ENCODE peak calls at places on chromosome 6, in seven cellular contexts. J, G, Q, P, O, U and F are unnamed samples.
A peak's percentile ranks its signal among the peaks of the same experiment; 100 is the strongest.

GRCh38 chr6:19399406-19399805 is 437.8 kb upstream of the ID4 start:
- DNase-seq in J (peak; percentile 22), G (no peak), Q (no peak), P (no peak), O (no peak), U (no peak), F (no peak)

GRCh38 chr6:73349311-73349710 is 4.8 kb downstream of the DPPA5 start:
- DNase-seq in J (no peak), G (no peak), Q (peak; percentile 78), P (no peak), O (peak; percentile 60), U (no peak), F (no peak)

GRCh38 chr6:55601120-55601519 is 22.1 kb upstream of the HMGCLL1 start:
- DNase-seq in J (no peak), G (no peak), Q (no peak), P (no peak), O (peak; percentile 16), U (peak; percentile 32), F (no peak)

GRCh38 chr6:11606287-11606686 is 68.7 kb downstream of the TMEM170B start:
- DNase-seq in J (no peak), G (no peak), Q (no peak), P (no peak), O (no peak), U (peak; percentile 29), F (no peak)

GRCh38 chr6:20952605-20953004 is 418.3 kb downstream of the CDKAL1 start:
- DNase-seq in J (peak; percentile 83), G (no peak), Q (peak; percentile 27), P (peak; percentile 79), O (peak; percentile 82), U (peak; percentile 92), F (no peak)

GRCh38 chr6:159038914-159039884 is 5.6 kb downstream of the TAGAP start:
- DNase-seq in J (peak; percentile 38), G (no peak), Q (no peak), P (peak; percentile 54), O (no peak), U (peak; percentile 60), F (no peak)

GRCh38 chr6:70709826-70710225 is 42.1 kb downstream of the SMAP1 start:
- DNase-seq in J (peak; percentile 90), G (no peak), Q (no peak), P (peak; percentile 79), O (no peak), U (peak; percentile 70), F (no peak)

GRCh38 chr6:101397199-101397598 is 3.7 kb downstream of the GRIK2 start:
- DNase-seq in J (peak; percentile 70), G (no peak), Q (no peak), P (no peak), O (peak; percentile 65), U (peak; percentile 41), F (no peak)

GRCh38 chr6:113588646-113589045 is 268.5 kb upstream of the MARCKS start:
- DNase-seq in J (no peak), G (no peak), Q (no peak), P (no peak), O (no peak), U (no peak), F (no peak)

GRCh38 chr6:52512199-52512598 is 64.7 kb downstream of the TRAM2 start:
- DNase-seq in J (peak; percentile 88), G (no peak), Q (no peak), P (peak; percentile 93), O (no peak), U (peak; percentile 73), F (no peak)

GRCh38 chr6:23301546-23301945 is 732.2 kb downstream of the HDGFL1 start:
- DNase-seq in J (peak; percentile 41), G (no peak), Q (no peak), P (peak; percentile 5), O (no peak), U (no peak), F (no peak)

GRCh38 chr6:143592335-143592734 is 80.8 kb upstream of the FUCA2 start:
- DNase-seq in J (no peak), G (no peak), Q (no peak), P (no peak), O (peak; percentile 64), U (peak; percentile 63), F (peak; percentile 66)

GRCh38 chr6:47034421-47034820 is 7.7 kb downstream of the ADGRF1 start:
- DNase-seq in J (no peak), G (no peak), Q (no peak), P (no peak), O (no peak), U (no peak), F (no peak)

GRCh38 chr6:133594551-133594950 is 294.4 kb upstream of the TCF21 start:
- DNase-seq in J (peak; percentile 34), G (no peak), Q (no peak), P (peak; percentile 55), O (no peak), U (no peak), F (no peak)

GRCh38 chr6:134342972-134343371 is 25.1 kb upstream of the SGK1 start:
- DNase-seq in J (no peak), G (no peak), Q (no peak), P (no peak), O (no peak), U (no peak), F (no peak)

GRCh38 chr6:24935753-24936152 is at the start of gene RIPOR2:
- DNase-seq in J (no peak), G (no peak), Q (peak; percentile 85), P (no peak), O (peak; percentile 87), U (peak; percentile 35), F (peak; percentile 60)

GRCh38 chr6:42251911-42252637 is 34.4 kb upstream of the MRPS10 start:
- DNase-seq in J (no peak), G (no peak), Q (no peak), P (peak; percentile 33), O (no peak), U (no peak), F (no peak)

GRCh38 chr6:16849280-16850210 is 88.3 kb upstream of the ATXN1 start:
- DNase-seq in J (peak; percentile 79), G (no peak), Q (no peak), P (peak; percentile 44), O (peak; percentile 52), U (peak; percentile 44), F (peak; percentile 47)

GRCh38 chr6:45420083-45420908 is 42.6 kb upstream of the SUPT3H start:
- DNase-seq in J (peak; percentile 64), G (peak; percentile 33), Q (no peak), P (peak; percentile 72), O (peak; percentile 16), U (no peak), F (no peak)

GRCh38 chr6:12203001-12203400 is 87.2 kb upstream of the EDN1 start:
- DNase-seq in J (peak; percentile 44), G (no peak), Q (peak; percentile 37), P (peak; percentile 29), O (peak; percentile 98), U (peak; percentile 38), F (no peak)

GRCh38 chr6:135179920-135180457 is 1.1 kb upstream of the MYB start:
- DNase-seq in J (peak; percentile 46), G (peak; percentile 2), Q (no peak), P (no peak), O (no peak), U (no peak), F (no peak)

GRCh38 chr6:87706187-87706966 is 4.3 kb upstream of the AKIRIN2 start:
- DNase-seq in J (peak; percentile 85), G (no peak), Q (no peak), P (no peak), O (no peak), U (peak; percentile 84), F (no peak)

GRCh38 chr6:148835920-148836441 is 89.2 kb downstream of the UST start:
- DNase-seq in J (peak; percentile 96), G (no peak), Q (no peak), P (no peak), O (no peak), U (no peak), F (no peak)

GRCh38 chr6:108024427-108025073 is 50.0 kb downstream of the OSTM1 start:
- DNase-seq in J (no peak), G (no peak), Q (no peak), P (no peak), O (no peak), U (no peak), F (no peak)

GRCh38 chr6:108027054-108027453 is 47.5 kb downstream of the OSTM1 start:
- DNase-seq in J (no peak), G (no peak), Q (no peak), P (no peak), O (no peak), U (no peak), F (no peak)

GRCh38 chr6:108030223-108030622 is 44.3 kb downstream of the OSTM1 start:
- DNase-seq in J (no peak), G (no peak), Q (no peak), P (no peak), O (no peak), U (no peak), F (no peak)

GRCh38 chr6:108029226-108029921 is 45.2 kb downstream of the OSTM1 start:
- DNase-seq in J (no peak), G (no peak), Q (no peak), P (no peak), O (no peak), U (no peak), F (no peak)

GRCh38 chr6:108027594-108027993 is 46.9 kb downstream of the OSTM1 start:
- DNase-seq in J (peak; percentile 9), G (no peak), Q (no peak), P (no peak), O (peak; percentile 13), U (no peak), F (no peak)
- H2BK120ac ChIP-seq in J (no peak overlapping the region), G (no peak overlapping the region), Q (no peak overlapping the region), P (no peak overlapping the region), O (no peak overlapping the region), U (no peak overlapping the region), F (no peak overlapping the region)

DNA sequence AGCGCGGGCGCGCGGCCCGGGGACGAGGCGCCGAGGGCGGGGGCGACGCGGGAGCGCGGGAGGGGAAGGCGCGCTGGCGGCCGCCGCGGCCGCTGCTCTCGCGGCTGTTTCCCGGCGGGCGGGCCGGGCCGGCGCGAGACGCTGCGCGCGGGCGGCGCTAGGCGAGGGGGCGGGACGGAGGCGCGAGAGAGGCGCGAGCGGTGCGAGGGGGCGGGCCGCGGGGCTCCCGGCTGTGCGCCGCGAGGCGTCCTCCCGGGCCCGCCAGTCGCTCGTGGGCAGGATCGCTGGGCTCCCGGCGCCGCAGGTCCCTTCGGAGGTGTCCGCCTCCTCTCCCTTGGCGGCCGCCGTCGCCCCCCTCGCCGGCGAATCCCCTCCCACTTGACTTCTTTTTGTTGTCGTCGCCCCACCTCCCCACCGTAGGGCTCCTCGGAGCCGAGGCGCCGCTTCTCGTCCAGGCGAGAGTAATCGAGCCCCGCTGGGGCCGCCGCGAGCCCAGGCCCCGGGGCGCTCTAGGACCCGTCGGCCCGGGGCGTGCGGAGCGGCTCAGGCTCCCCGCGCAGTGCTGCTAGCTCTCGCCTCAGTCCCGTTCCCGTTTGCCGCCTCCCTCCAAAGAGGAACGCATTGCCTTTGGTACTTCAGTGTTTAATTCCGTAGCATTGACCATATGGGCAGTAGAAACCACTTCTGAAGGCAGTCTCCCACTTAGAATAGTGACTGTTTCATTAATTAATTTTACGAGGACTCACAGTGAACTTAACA is at the start of gene RANBP9:
- DNase-seq in J (peak; percentile 86), G (peak; percentile 89), Q (peak; percentile 89), P (peak; percentile 92), O (peak; percentile 96), U (peak; percentile 92), F (peak; percentile 87)
- H3K27ac ChIP-seq in J (peak within 1 kb of the TSS; percentile 94), G (peak within 1 kb of the TSS; percentile 96), Q (peak within 1 kb of the TSS; percentile 82), P (peak within 1 kb of the TSS; percentile 92), O (peak within 1 kb of the TSS; percentile 96), U (peak within 1 kb of the TSS; percentile 97), F (peak within 1 kb of the TSS; percentile 93)

GRCh38 chr6:37774028-37774680 is 45.4 kb upstream of the ZFAND3 start:
- DNase-seq in J (no peak), G (no peak), Q (no peak), P (no peak), O (no peak), U (no peak), F (no peak)
- H2BK120ac ChIP-seq in J (no peak overlapping the region), G (no peak overlapping the region), Q (no peak overlapping the region), P (no peak overlapping the region), O (no peak overlapping the region), U (no peak overlapping the region), F (no peak overlapping the region)

GRCh38 chr6:138493413-138493812 is 5.9 kb downstream of the NHSL1 start:
- DNase-seq in J (peak; percentile 46), G (no peak), Q (peak; percentile 50), P (peak; percentile 20), O (peak; percentile 88), U (peak; percentile 20), F (no peak)
- H3K27ac ChIP-seq in J (no peak overlapping the region), G (no peak overlapping the region), Q (peak overlapping the region; percentile 36), P (no peak overlapping the region), O (no peak overlapping the region), U (peak overlapping the region; percentile 58), F (no peak overlapping the region)